ENCODE peak calls at places on chromosome 16, in five cellular contexts. N, R, K, Q and M are unnamed samples.
A peak's percentile ranks its signal among the peaks of the same experiment; 100 is the strongest.

GRCh38 chr16:13554020-13554419 is 365.9 kb upstream of the ERCC4 start:
- DNase-seq in N (no peak), R (no peak), K (no peak), Q (no peak), M (no peak)

GRCh38 chr16:86667035-86667434 is 88.7 kb downstream of the FOXL1 start:
- DNase-seq in N (no peak), R (no peak), K (no peak), Q (no peak), M (no peak)

GRCh38 chr16:85567101-85567866 is 45.8 kb upstream of the GSE1 start:
- DNase-seq in N (no peak), R (no peak), K (no peak), Q (peak; percentile 41), M (no peak)

GRCh38 chr16:278863-279366 is 1.5 kb upstream of the ARHGDIG start:
- DNase-seq in N (no peak), R (no peak), K (peak; percentile 76), Q (peak; percentile 69), M (no peak)

GRCh38 chr16:2664522-2665096 is 17.7 kb upstream of the KCTD5 start:
- DNase-seq in N (no peak), R (no peak), K (no peak), Q (no peak), M (no peak)

GRCh38 chr16:11913425-11914079 is 2.2 kb downstream of the GSPT1 start:
- DNase-seq in N (no peak), R (no peak), K (no peak), Q (peak; percentile 38), M (no peak)

GRCh38 chr16:6528217-6528616 is 804.4 kb upstream of the RBFOX1 start:
- DNase-seq in N (no peak), R (no peak), K (no peak), Q (no peak), M (no peak)

GRCh38 chr16:68492151-68492500 is 43.8 kb upstream of the SMPD3 start:
- DNase-seq in N (no peak), R (no peak), K (no peak), Q (no peak), M (no peak)

GRCh38 chr16:77137045-77137444 is 53.9 kb upstream of the MON1B start:
- DNase-seq in N (no peak), R (no peak), K (no peak), Q (no peak), M (no peak)

GRCh38 chr16:48547530-48547929 is 62.5 kb downstream of the N4BP1 start:
- DNase-seq in N (no peak), R (no peak), K (no peak), Q (no peak), M (no peak)

GRCh38 chr16:88306411-88306810 is 76.3 kb upstream of the ZNF469 start:
- DNase-seq in N (no peak), R (no peak), K (no peak), Q (no peak), M (no peak)

GRCh38 chr16:10992797-10993196 is 48.4 kb downstream of the CLEC16A start:
- DNase-seq in N (no peak), R (peak; percentile 84), K (no peak), Q (peak; percentile 62), M (no peak)

GRCh38 chr16:71693168-71693567 is 31.3 kb downstream of the PHLPP2 start:
- DNase-seq in N (no peak), R (no peak), K (no peak), Q (no peak), M (peak; percentile 28)

GRCh38 chr16:88634141-88634993 is 4.0 kb upstream of the IL17C start:
- DNase-seq in N (no peak), R (no peak), K (no peak), Q (peak; percentile 81), M (peak; percentile 83)

GRCh38 chr16:11871193-11871592 is 19.9 kb upstream of the RSL1D1 start:
- DNase-seq in N (no peak), R (no peak), K (no peak), Q (no peak), M (no peak)

GRCh38 chr16:29680180-29680598 is 1.2 kb downstream of the QPRT start:
- DNase-seq in N (no peak), R (no peak), K (no peak), Q (no peak), M (no peak)

GRCh38 chr16:28528463-28528867 is 10.3 kb downstream of the NUPR1 start:
- DNase-seq in N (no peak), R (no peak), K (no peak), Q (no peak), M (no peak)

GRCh38 chr16:12613131-12613991 is 190.3 kb downstream of the CPPED1 start:
- DNase-seq in N (no peak), R (peak; percentile 78), K (no peak), Q (peak; percentile 78), M (no peak)

GRCh38 chr16:2190002-2190658 is 6.3 kb downstream of the CASKIN1 start:
- DNase-seq in N (no peak), R (no peak), K (no peak), Q (no peak), M (no peak)

GRCh38 chr16:66304961-66305360 is 61.5 kb upstream of the CDH5 start:
- DNase-seq in N (peak; percentile 3), R (no peak), K (no peak), Q (no peak), M (no peak)

GRCh38 chr16:68707341-68708152 is 29.5 kb upstream of the CDH1 start:
- DNase-seq in N (no peak), R (peak; percentile 41), K (no peak), Q (no peak), M (no peak)

GRCh38 chr16:50096791-50097190 is 31.0 kb downstream of the HEATR3 start:
- DNase-seq in N (no peak), R (peak; percentile 53), K (no peak), Q (no peak), M (no peak)

GRCh38 chr16:87601322-87602004 is 845 bp upstream of the JPH3 start:
- DNase-seq in N (no peak), R (no peak), K (no peak), Q (no peak), M (no peak)

GRCh38 chr16:79271583-79271982 is 329.0 kb downstream of the MAF start:
- DNase-seq in N (no peak), R (no peak), K (no peak), Q (no peak), M (no peak)

GRCh38 chr16:10564591-10564990 is 15.8 kb downstream of the EMP2 start:
- DNase-seq in N (no peak), R (no peak), K (no peak), Q (no peak), M (no peak)

GRCh38 chr16:77873066-77873465 is 84.7 kb downstream of the VAT1L start:
- DNase-seq in N (no peak), R (no peak), K (no peak), Q (no peak), M (no peak)

GRCh38 chr16:54359555-54359954 is 73.0 kb upstream of the IRX3 start:
- DNase-seq in N (no peak), R (no peak), K (no peak), Q (no peak), M (no peak)

GRCh38 chr16:79316004-79316458 is 284.5 kb downstream of the MAF start:
- DNase-seq in N (no peak), R (no peak), K (no peak), Q (peak; percentile 82), M (peak; percentile 18)

GRCh38 chr16:89827383-89828198 is 684 bp upstream of the SPIRE2 start:
- DNase-seq in N (no peak), R (peak; percentile 51), K (peak; percentile 49), Q (no peak), M (no peak)

GRCh38 chr16:85919271-85920267 is 20.6 kb downstream of the IRF8 start:
- DNase-seq in N (no peak), R (no peak), K (no peak), Q (no peak), M (no peak)

GRCh38 chr16:59913666-59914065 is 1179.5 kb upstream of the GOT2 start:
- DNase-seq in N (no peak), R (peak; percentile 0), K (no peak), Q (no peak), M (no peak)

GRCh38 chr16:28951410-28951943 is 740 bp downstream of the NFATC2IP start:
- DNase-seq in N (no peak), R (no peak), K (no peak), Q (peak; percentile 55), M (no peak)

GRCh38 chr16:1787322-1788094 is 4.7 kb downstream of the NUBP2 start:
- DNase-seq in N (peak; percentile 17), R (no peak), K (no peak), Q (no peak), M (no peak)

DNA sequence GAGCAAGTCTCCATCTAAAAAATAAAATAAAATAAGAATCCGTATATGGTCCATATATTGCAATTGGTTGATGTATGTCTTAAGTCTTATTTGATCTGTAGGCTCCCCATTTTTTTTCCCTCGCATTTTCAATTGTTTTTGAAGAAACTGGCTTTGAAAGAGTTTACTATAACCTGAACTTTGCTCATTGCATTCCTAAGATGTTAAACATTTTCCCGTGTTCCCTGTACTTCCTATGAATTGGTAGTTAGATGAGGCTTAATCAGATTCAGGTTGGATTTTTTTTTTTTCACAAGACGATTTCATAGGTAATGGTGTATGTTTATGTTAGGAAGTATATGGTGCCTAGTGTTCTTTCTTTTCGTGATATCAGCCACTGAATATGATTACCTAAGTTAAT is 3.3 kb downstream of the LRRC36 start:
- DNase-seq in N (no peak), R (no peak), K (no peak), Q (no peak), M (no peak)
- TF ChIP-seq CTCF in N (no peak), R (no peak), K (no peak), Q (no peak), M (no peak)

GRCh38 chr16:83806036-83806435 is 1.7 kb upstream of the HSBP1 start:
- DNase-seq in N (no peak), R (no peak), K (no peak), Q (no peak), M (peak; percentile 56)

GRCh38 chr16:83802135-83802534 is 5.6 kb upstream of the HSBP1 start:
- DNase-seq in N (no peak), R (peak; percentile 82), K (no peak), Q (no peak), M (no peak)

GRCh38 chr16:83802559-83802958 is 5.2 kb upstream of the HSBP1 start:
- DNase-seq in N (no peak), R (no peak), K (no peak), Q (no peak), M (no peak)

GRCh38 chr16:83804366-83804765 is 3.4 kb upstream of the HSBP1 start:
- DNase-seq in N (no peak), R (no peak), K (no peak), Q (no peak), M (no peak)

DNA sequence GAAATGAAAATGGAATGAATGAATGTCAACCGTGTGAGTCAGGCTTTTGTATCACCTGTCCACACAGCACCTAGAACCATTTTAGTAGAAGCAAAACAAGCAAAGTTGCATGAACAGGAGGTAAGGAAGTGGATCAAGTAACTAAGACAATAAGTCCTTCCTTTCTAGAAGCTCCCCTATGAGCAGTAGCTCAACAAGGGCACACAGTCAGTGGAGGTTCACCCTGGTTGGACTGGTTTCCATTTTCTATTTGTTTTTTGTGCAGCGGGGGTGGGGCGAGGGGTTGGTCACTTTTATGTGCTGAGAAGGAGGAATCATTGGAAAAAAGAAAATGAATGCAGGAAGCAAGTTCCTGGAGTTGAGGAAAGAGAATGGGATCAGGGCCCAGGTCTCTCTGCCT is 4.0 kb upstream of the HSBP1 start:
- DNase-seq in N (no peak), R (peak; percentile 8), K (no peak), Q (no peak), M (no peak)
- TF ChIP-seq CTCF in N (no peak), R (no peak), K (no peak), Q (no peak), M (no peak)

GRCh38 chr16:17224350-17224749 is 246.4 kb downstream of the XYLT1 start:
- DNase-seq in N (no peak), R (no peak), K (no peak), Q (no peak), M (no peak)
- TF ChIP-seq CTCF in N (no peak), R (no peak), K (no peak), Q (no peak), M (no peak)

GRCh38 chr16:84141143-84141670 is 3.8 kb downstream of the HSDL1 start:
- DNase-seq in N (no peak), R (no peak), K (no peak), Q (peak; percentile 48), M (no peak)
- TF ChIP-seq CTCF in N (no peak), R (no peak), K (no peak), Q (no peak), M (no peak)